ENCODE peak calls at places on chromosomes 3 and 15, in ten cellular contexts. A, V, Z, S, R, M, W, E, T and H are unnamed samples.

GRCh38 chr3:48474619-48475018 is 28.1 kb downstream of the ATRIP start:
- DNase-seq in A (peak; percentile 92), V (no peak), Z (no peak), S (no peak), R (no peak), M (no peak), W (no peak), E (no peak), T (no peak), H (no peak)

GRCh38 chr3:53009826-53010539 is 35.9 kb downstream of the SFMBT1 start:
- DNase-seq in A (no peak), V (no peak), Z (no peak), S (no peak), R (no peak), M (no peak), W (no peak), E (no peak), T (no peak), H (no peak)

GRCh38 chr3:197590313-197590962 is 34.7 kb upstream of the BDH1 start:
- DNase-seq in A (peak; percentile 67), V (no peak), Z (no peak), S (no peak), R (no peak), M (peak; percentile 40), W (no peak), E (no peak), T (no peak), H (peak; percentile 88)

GRCh38 chr15:92170897-92171296 is 222.8 kb upstream of the ST8SIA2 start:
- DNase-seq in A (no peak), V (no peak), Z (no peak), S (no peak), R (no peak), M (no peak), W (no peak), E (no peak), T (no peak), H (no peak)

GRCh38 chr15:69224383-69224782 is 63.9 kb downstream of the GLCE start:
- DNase-seq in A (no peak), V (no peak), Z (no peak), S (no peak), R (no peak), M (no peak), W (no peak), E (no peak), T (no peak), H (peak; percentile 80)

GRCh38 chr15:39623550-39623931 is 42.7 kb downstream of the THBS1 start:
- DNase-seq in A (no peak), V (no peak), Z (no peak), S (no peak), R (no peak), M (no peak), W (peak; percentile 89), E (no peak), T (no peak), H (no peak)

GRCh38 chr3:61940241-61940640 is 378.9 kb downstream of the PTPRG start:
- DNase-seq in A (no peak), V (no peak), Z (no peak), S (no peak), R (no peak), M (no peak), W (no peak), E (no peak), T (no peak), H (no peak)

GRCh38 chr15:39468828-39469227 is 112.1 kb upstream of the THBS1 start:
- DNase-seq in A (no peak), V (no peak), Z (no peak), S (no peak), R (peak; percentile 37), M (no peak), W (no peak), E (no peak), T (no peak), H (no peak)

GRCh38 chr3:135192929-135193328 is 397.9 kb downstream of the EPHB1 start:
- DNase-seq in A (no peak), V (no peak), Z (no peak), S (no peak), R (no peak), M (no peak), W (no peak), E (no peak), T (no peak), H (no peak)

GRCh38 chr3:40068647-40069046 is 240.9 kb upstream of the EIF1B start:
- DNase-seq in A (no peak), V (no peak), Z (no peak), S (peak; percentile 74), R (no peak), M (no peak), W (no peak), E (no peak), T (no peak), H (no peak)

GRCh38 chr3:195356151-195357086 is 85.5 kb upstream of the XXYLT1 start:
- DNase-seq in A (peak; percentile 53), V (no peak), Z (no peak), S (no peak), R (peak; percentile 26), M (no peak), W (no peak), E (no peak), T (no peak), H (no peak)

GRCh38 chr3:196894557-196895295 is 27.0 kb downstream of the SENP5 start:
- DNase-seq in A (no peak), V (no peak), Z (no peak), S (no peak), R (no peak), M (no peak), W (no peak), E (no peak), T (no peak), H (no peak)

GRCh38 chr3:140050977-140051957 is 116.3 kb downstream of the CLSTN2 start:
- DNase-seq in A (peak; percentile 70), V (no peak), Z (no peak), S (no peak), R (no peak), M (peak; percentile 16), W (no peak), E (peak; percentile 42), T (no peak), H (no peak)

GRCh38 chr3:21062724-21063436 is 688.1 kb downstream of the ZNF385D start:
- DNase-seq in A (no peak), V (no peak), Z (no peak), S (no peak), R (no peak), M (no peak), W (no peak), E (no peak), T (no peak), H (no peak)

GRCh38 chr15:85691350-85692240 is 103.1 kb downstream of the KLHL25 start:
- DNase-seq in A (no peak), V (no peak), Z (no peak), S (no peak), R (no peak), M (peak; percentile 87), W (no peak), E (no peak), T (no peak), H (no peak)

GRCh38 chr15:66008920-66009572 is 139.8 kb downstream of the RAB11A start:
- DNase-seq in A (no peak), V (no peak), Z (no peak), S (no peak), R (no peak), M (no peak), W (no peak), E (no peak), T (no peak), H (peak; percentile 71)

GRCh38 chr15:53110999-53111398 is 320.9 kb upstream of the ONECUT1 start:
- DNase-seq in A (peak; percentile 52), V (no peak), Z (no peak), S (peak; percentile 18), R (no peak), M (no peak), W (no peak), E (no peak), T (no peak), H (no peak)

GRCh38 chr3:136512391-136512790 is 239.8 kb downstream of the STAG1 start:
- DNase-seq in A (no peak), V (no peak), Z (no peak), S (no peak), R (peak; percentile 68), M (no peak), W (no peak), E (no peak), T (no peak), H (no peak)

GRCh38 chr3:195224156-195224979 is 46.6 kb downstream of the XXYLT1 start:
- DNase-seq in A (no peak), V (peak; percentile 57), Z (no peak), S (no peak), R (no peak), M (no peak), W (no peak), E (no peak), T (no peak), H (no peak)

GRCh38 chr3:49747792-49748480 is 24.2 kb upstream of the GMPPB start:
- DNase-seq in A (no peak), V (no peak), Z (no peak), S (no peak), R (peak; percentile 79), M (no peak), W (no peak), E (no peak), T (no peak), H (no peak)

GRCh38 chr3:197516517-197516889 is 39.3 kb downstream of the BDH1 start:
- DNase-seq in A (peak; percentile 53), V (no peak), Z (no peak), S (no peak), R (peak; percentile 94), M (no peak), W (no peak), E (no peak), T (no peak), H (no peak)

GRCh38 chr15:71186267-71186666 is 71.0 kb downstream of the THSD4 start:
- DNase-seq in A (no peak), V (no peak), Z (no peak), S (no peak), R (no peak), M (no peak), W (no peak), E (no peak), T (no peak), H (no peak)

GRCh38 chr3:29475305-29475825 is 194.5 kb downstream of the RBMS3 start:
- DNase-seq in A (peak; percentile 55), V (no peak), Z (no peak), S (no peak), R (no peak), M (no peak), W (no peak), E (no peak), T (no peak), H (no peak)

GRCh38 chr3:88000853-88001252 is 58.0 kb downstream of the CGGBP1 start:
- DNase-seq in A (peak; percentile 83), V (no peak), Z (no peak), S (no peak), R (no peak), M (peak; percentile 45), W (no peak), E (no peak), T (no peak), H (peak; percentile 5)

GRCh38 chr3:14145236-14145635 is 20.4 kb downstream of the TMEM43 start:
- DNase-seq in A (peak; percentile 56), V (no peak), Z (no peak), S (no peak), R (peak; percentile 60), M (no peak), W (no peak), E (no peak), T (no peak), H (no peak)

GRCh38 chr3:160796813-160797164 is 40.8 kb downstream of the PPM1L start:
- DNase-seq in A (no peak), V (no peak), Z (no peak), S (peak; percentile 18), R (no peak), M (no peak), W (no peak), E (no peak), T (no peak), H (no peak)

GRCh38 chr3:194705227-194705626 is 19.5 kb downstream of the FAM43A start:
- DNase-seq in A (no peak), V (no peak), Z (no peak), S (no peak), R (no peak), M (no peak), W (no peak), E (no peak), T (no peak), H (no peak)

GRCh38 chr15:54150255-54150654 is 172.0 kb downstream of the UNC13C start:
- DNase-seq in A (no peak), V (no peak), Z (no peak), S (no peak), R (peak; percentile 65), M (peak; percentile 84), W (no peak), E (no peak), T (no peak), H (no peak)